ENCODE peak calls at places on chromosomes 1 and 21, in nine cellular contexts. W, O, N, F, B, Q, C, I and Z are unnamed samples.

GRCh38 chr1:229855999-229856650 is 210.9 kb upstream of the GALNT2 start:
- DNase-seq in O (no peak), B (no peak), N (no peak), W (no peak), Q (peak), I (no peak), F (no peak), C (peak), Z (no peak)

GRCh38 chr1:161185282-161185682 is 8.0 kb upstream of the B4GALT3 start:
- DNase-seq in C (peak), W (peak), O (no peak), N (no peak), Q (no peak), F (no peak), I (peak), B (no peak), Z (peak)

GRCh38 chr1:114345930-114346479 is 165.0 kb downstream of the TRIM33 start:
- DNase-seq in F (no peak), B (peak), Q (peak), C (peak), W (peak), N (no peak), O (peak), I (peak), Z (no peak)

GRCh38 chr1:30953685-30954084 is 45.1 kb upstream of the SDC3 start:
- DNase-seq in I (no peak), C (no peak), N (no peak), O (no peak), W (no peak), Q (no peak), F (no peak), B (no peak), Z (no peak)

GRCh38 chr1:66542811-66543767 is 9.1 kb downstream of the SGIP1 start:
- DNase-seq in F (peak), C (peak), B (peak), W (peak), N (peak), O (no peak), I (peak), Q (no peak), Z (peak)

GRCh38 chr1:91777630-91778300 is 108.2 kb downstream of the TGFBR3 start:
- DNase-seq in Q (no peak), B (no peak), W (no peak), C (no peak), F (no peak), N (no peak), O (no peak), I (no peak), Z (no peak)

GRCh38 chr1:147581459-147581858 is 40.2 kb downstream of the BCL9 start:
- DNase-seq in N (no peak), B (no peak), I (no peak), C (no peak), O (no peak), F (no peak), Q (no peak), W (no peak), Z (no peak)

GRCh38 chr1:90973897-90974798 is 47.7 kb downstream of the ZNF644 start:
- DNase-seq in Q (peak), C (no peak), W (peak), B (no peak), F (no peak), N (peak), I (peak), O (no peak), Z (peak)

GRCh38 chr1:21963477-21964217 is 13.2 kb upstream of the CELA3B start:
- DNase-seq in N (peak), F (peak), C (peak), Q (peak), I (peak), B (peak), W (peak), O (peak), Z (peak)

GRCh38 chr1:211947396-211948295 is 87.7 kb downstream of the INTS7 start:
- DNase-seq in O (peak), N (no peak), F (no peak), Q (peak), I (no peak), W (no peak), C (no peak), B (no peak), Z (no peak)

GRCh38 chr21:37408464-37409193 is 42.1 kb downstream of the DYRK1A start:
- DNase-seq in C (no peak), N (no peak), Q (no peak), W (no peak), O (no peak), B (no peak), F (no peak), I (no peak), Z (no peak)

GRCh38 chr1:86394416-86394815 is 1.7 kb downstream of the ODF2L start:
- DNase-seq in B (no peak), C (no peak), O (no peak), N (peak), W (peak), I (peak), Q (no peak), F (no peak), Z (no peak)

GRCh38 chr1:150162862-150163706 is 13.4 kb downstream of the PLEKHO1 start:
- DNase-seq in Q (peak), W (peak), B (peak), O (peak), I (peak), N (peak), F (peak), C (peak), Z (peak)

GRCh38 chr1:77039739-77040138 is 172.5 kb downstream of the ST6GALNAC5 start:
- DNase-seq in B (peak), W (peak), I (peak), N (peak), F (no peak), Q (no peak), C (peak), O (no peak), Z (peak)

GRCh38 chr1:236067854-236068454 is 3.1 kb upstream of the NID1 start:
- DNase-seq in N (no peak), Q (no peak), W (peak), B (no peak), I (peak), C (no peak), F (no peak), O (no peak), Z (no peak)

GRCh38 chr1:1033731-1034437 is 14.0 kb downstream of the AGRN start:
- DNase-seq in F (no peak), B (no peak), W (no peak), N (no peak), I (no peak), Q (peak), O (peak), C (no peak), Z (no peak)

GRCh38 chr1:241237873-241238272 is 119.1 kb downstream of the RGS7 start:
- DNase-seq in B (no peak), C (no peak), N (no peak), I (no peak), F (no peak), Q (peak), O (no peak), W (no peak), Z (no peak)

GRCh38 chr1:162213281-162213909 is 143.9 kb downstream of the NOS1AP start:
- DNase-seq in N (no peak), O (no peak), C (peak), Q (peak), B (peak), I (no peak), W (peak), F (peak), Z (peak)

GRCh38 chr1:209403921-209404320 is 179.6 kb upstream of the CAMK1G start:
- DNase-seq in C (no peak), B (no peak), F (no peak), N (peak), I (no peak), Q (no peak), O (no peak), W (no peak), Z (peak)

GRCh38 chr1:156499703-156500577 is 635 bp downstream of the MEF2D start:
- DNase-seq in W (peak), Q (peak), C (peak), F (no peak), N (peak), I (no peak), O (peak), B (peak), Z (peak)

GRCh38 chr1:181095763-181096184 is 7.3 kb downstream of the IER5 start:
- DNase-seq in I (no peak), B (no peak), Q (no peak), N (no peak), O (no peak), F (no peak), W (no peak), C (no peak), Z (no peak)

GRCh38 chr1:30138891-30139290 is 584.5 kb downstream of the MATN1 start:
- DNase-seq in C (no peak), Q (no peak), N (no peak), O (no peak), W (no peak), F (no peak), B (no peak), I (no peak), Z (no peak)

GRCh38 chr21:42854246-42855010 is 24.9 kb downstream of the WDR4 start:
- DNase-seq in W (no peak), O (no peak), Q (no peak), B (no peak), F (no peak), C (no peak), N (no peak), I (no peak), Z (no peak)

GRCh38 chr1:61083014-61083798 is 845 bp downstream of the NFIA start:
- DNase-seq in Q (peak), F (no peak), N (peak), O (peak), W (no peak), B (peak), I (no peak), C (no peak), Z (peak)

GRCh38 chr1:160149706-160150105 is 1.7 kb upstream of the ATP1A4 start:
- DNase-seq in B (no peak), Q (no peak), C (no peak), F (no peak), N (peak), W (no peak), I (peak), O (no peak), Z (peak)

GRCh38 chr1:38502772-38503171 is 356.8 kb downstream of the RRAGC start:
- DNase-seq in F (no peak), Q (peak), B (no peak), C (no peak), N (no peak), I (no peak), W (no peak), O (peak), Z (peak)
- TF ChIP-seq CTCF in F (no peak), Q (peak), B (no peak), C (no peak), N (no peak), I (no peak), W (peak), O (peak), Z (no peak)

DNA sequence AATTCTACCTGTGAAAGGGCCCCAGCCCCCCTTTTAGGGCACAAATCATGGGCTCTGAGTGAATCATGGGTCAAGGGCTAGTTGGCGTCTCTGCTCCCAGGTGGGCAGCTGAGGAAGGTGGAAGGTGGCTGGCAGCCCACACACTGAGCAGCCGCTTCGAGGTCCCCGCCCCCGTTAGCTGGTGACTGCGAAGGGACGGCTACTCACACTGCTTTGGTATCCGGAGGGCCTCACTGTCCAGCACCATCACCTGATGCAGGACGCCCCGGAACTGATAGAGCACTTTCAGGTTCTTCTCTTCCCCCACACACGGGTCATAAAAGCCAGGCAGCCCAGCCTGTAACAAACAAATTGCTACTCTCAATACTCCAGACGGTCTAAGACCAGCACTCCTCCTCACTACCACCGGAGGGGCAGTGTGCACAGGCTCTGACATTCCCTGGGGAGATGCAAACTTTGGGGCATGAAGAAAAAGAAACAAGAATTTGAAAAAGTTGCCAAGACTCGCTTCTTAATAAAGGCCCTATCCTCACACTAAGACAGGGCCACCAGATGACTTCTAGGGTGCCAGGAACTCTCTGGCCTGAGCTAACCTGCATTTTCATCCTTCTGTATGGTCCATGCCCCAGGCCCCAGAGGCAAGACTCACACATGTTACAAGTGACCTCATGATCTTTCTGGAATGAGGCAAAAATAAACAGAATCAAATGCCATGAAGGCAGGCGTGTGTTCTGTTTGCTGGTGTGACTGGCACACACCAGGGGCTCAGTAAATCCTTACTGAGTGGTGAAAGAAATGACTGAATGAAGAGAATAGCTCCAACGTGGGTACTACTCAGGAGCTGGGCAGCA is 11.5 kb downstream of the THAP3 start:
- DNase-seq in W (no peak), Q (no peak), B (no peak), F (no peak), C (no peak), I (no peak), N (no peak), O (no peak), Z (no peak)
- TF ChIP-seq CTCF in W (no peak), Q (no peak), B (no peak), F (no peak), C (no peak), I (no peak), N (no peak), O (no peak), Z (no peak)

DNA sequence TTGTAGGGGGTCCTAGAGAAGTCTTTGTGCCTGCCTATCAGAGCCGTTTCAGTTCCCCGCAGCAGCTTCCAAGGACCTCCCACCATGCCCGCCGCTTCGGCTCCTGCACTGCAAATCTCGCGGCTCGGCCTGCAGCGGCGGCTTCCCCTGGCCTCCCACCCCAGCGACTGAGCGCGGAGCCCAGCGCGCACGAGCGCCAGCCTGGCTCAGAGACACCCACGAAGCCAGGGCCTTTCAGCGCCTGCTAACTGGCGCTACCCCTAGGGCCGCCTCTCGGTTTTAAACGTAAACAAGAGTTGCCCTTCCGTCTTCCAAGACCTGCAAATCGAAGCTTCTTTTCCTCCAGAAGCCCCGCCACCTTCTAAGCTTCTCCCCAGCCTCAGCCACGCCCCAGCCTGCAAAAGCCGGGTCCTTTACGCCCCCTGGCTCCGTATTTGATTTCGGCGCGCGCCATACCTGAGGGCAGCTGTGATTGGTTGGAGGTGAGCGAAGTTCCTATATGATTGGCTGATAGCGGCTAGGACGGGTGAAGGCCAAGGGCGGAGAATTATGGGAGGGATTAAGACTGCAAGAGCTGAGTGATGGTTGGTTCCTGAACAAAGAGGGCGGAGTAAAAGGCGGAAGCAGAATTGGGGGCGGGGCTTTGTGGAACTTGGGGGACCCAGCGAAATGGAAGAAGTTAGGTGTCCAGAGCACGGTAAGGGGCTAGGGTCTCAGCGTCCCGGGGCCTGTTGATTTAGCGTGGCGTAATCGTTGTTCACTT is at the start of gene TTF2:
- DNase-seq in I (peak), C (peak), N (peak), O (peak), B (peak), F (peak), Q (peak), W (peak), Z (peak)
- TF ChIP-seq CTCF in I (no peak), C (peak), N (peak), O (no peak), B (peak), F (no peak), Q (peak), W (no peak), Z (no peak)

DNA sequence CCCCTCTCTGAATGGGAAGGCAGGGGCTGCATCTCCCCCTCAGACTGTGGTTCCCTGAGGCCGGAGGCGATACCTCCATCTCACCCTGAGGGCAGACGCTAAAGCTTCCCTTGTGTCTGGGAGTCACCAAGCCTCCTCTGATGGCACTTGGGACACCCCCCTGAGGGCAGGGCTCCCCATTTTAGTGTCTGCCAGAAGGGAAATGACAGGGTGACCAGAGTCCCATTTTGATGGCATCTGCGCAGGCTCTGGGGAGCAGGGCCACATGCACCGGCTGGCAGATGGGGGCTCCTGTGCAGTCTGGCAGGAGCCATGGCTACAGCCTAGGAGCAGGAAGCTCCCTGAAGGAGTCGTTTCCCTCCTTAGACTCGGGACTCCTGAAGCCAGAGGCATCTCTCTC is 1.7 kb downstream of the S100A2 start:
- DNase-seq in I (no peak), B (peak), C (no peak), W (no peak), O (no peak), Q (no peak), F (no peak), N (peak), Z (peak)
- TF ChIP-seq CTCF in I (no peak), B (no peak), C (no peak), W (no peak), O (no peak), Q (no peak), F (no peak), N (no peak), Z (no peak)

GRCh38 chr1:45687014-45687752 is 798 bp upstream of the TMEM69 start:
- DNase-seq in N (peak), C (peak), B (peak), O (peak), F (peak), Q (peak), I (peak), W (peak), Z (peak)

GRCh38 chr1:45686081-45687013 is at the start of gene GPBP1L1:
- DNase-seq in Q (peak), O (peak), W (peak), I (peak), B (peak), N (peak), F (peak), C (peak), Z (peak)

GRCh38 chr1:45685308-45686080 is 839 bp downstream of the GPBP1L1 start:
- DNase-seq in B (no peak), W (peak), F (no peak), O (no peak), C (no peak), N (peak), Q (peak), I (peak), Z (peak)

GRCh38 chr1:45684402-45684801 is 1.9 kb downstream of the GPBP1L1 start:
- DNase-seq in Q (no peak), C (no peak), I (no peak), W (no peak), F (no peak), N (no peak), B (no peak), O (no peak), Z (no peak)

DNA sequence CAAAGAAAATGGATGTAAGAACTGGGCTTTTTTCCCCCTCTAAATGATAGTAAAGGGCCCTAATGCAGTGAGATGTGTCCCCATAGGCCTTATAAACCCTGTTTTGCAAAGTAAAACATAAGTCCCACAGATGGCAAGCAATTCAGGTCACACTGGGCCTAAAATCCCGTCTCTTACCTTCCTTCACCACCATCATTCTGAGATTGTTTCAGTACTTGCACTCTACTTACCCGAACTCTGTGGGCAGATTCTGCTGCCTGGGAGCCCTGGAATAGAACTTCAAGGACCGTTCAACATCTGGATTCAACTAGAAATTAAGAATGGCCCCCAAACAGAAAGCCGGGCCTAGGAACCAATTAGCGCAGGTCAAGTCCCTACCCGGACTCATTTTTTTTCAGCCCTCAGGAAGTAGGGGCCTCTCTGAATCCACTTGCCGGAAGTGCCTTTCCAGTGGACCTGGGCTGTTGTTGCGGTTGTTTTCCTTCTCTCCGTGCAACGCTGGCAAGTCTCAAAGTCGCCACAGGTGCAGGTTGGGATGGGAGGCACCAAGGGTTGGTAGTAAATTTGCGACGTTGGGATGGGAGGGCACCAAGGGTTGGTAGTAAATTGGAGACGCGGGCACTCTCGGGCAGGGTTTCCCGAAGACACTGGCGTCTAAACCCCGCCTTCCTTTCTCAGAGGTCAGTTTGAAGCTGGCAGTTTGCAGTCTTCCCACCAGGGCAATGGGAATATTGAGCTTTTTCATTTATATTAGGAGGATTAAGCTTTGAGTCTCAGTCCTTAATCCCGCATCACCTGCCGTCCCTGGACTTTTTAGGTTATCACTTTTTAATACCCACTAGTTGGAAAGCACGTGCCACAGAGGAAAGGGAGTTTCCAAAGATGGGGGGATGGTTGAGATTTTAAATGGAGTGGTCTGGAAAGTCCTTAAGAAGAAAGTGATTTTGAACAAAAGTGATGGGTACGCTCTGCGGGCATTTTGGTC is at the start of gene TMEM69:
- DNase-seq in I (peak), B (peak), F (peak), N (peak), Q (peak), O (peak), C (peak), W (peak), Z (peak)
- TF ChIP-seq CTCF in I (peak), B (no peak), F (peak), N (peak), Q (no peak), O (no peak), C (peak), W (peak), Z (peak)